ENCODE peak calls at places on chromosomes 16 and 17, in five cellular contexts. One of them, this sample, is unnamed.

GRCh38 chr16:30349695-30350094 is 5.4 kb downstream of the CD2BP2 start:
- DNase-seq in AG09309: no peak
- DNase-seq in activated CD4-positive, CD25-positive, alpha-beta regulatory T cell: no peak
- DNase-seq in activated T-cell treated with anti-CD3 and anti-CD28 coated beads, Interleukin-2, amount 50 U/mL, for 72 hours: no peak
- DNase-seq in stimulated activated CD4-positive, alpha-beta T cell treated with anti-CD3 and anti-CD28 coated beads, Interleukin-12 subunit alpha, Interleukin-12 subunit beta, amount 100 ng/mL, for 4 hours: no peak
- DNase-seq in this sample: no peak

GRCh38 chr16:70656065-70656711 is 9.8 kb downstream of the IL34 start:
- DNase-seq in AG09309: no peak
- DNase-seq in activated CD4-positive, CD25-positive, alpha-beta regulatory T cell: no peak
- DNase-seq in activated T-cell treated with anti-CD3 and anti-CD28 coated beads, Interleukin-2, amount 50 U/mL, for 72 hours: no peak
- DNase-seq in stimulated activated CD4-positive, alpha-beta T cell treated with anti-CD3 and anti-CD28 coated beads, Interleukin-12 subunit alpha, Interleukin-12 subunit beta, amount 100 ng/mL, for 4 hours: no peak
- DNase-seq in this sample: no peak

GRCh38 chr17:79861371-79862216 is 22.4 kb upstream of the CBX4 start:
- DNase-seq in AG09309: no peak
- DNase-seq in activated CD4-positive, CD25-positive, alpha-beta regulatory T cell: no peak
- DNase-seq in activated T-cell treated with anti-CD3 and anti-CD28 coated beads, Interleukin-2, amount 50 U/mL, for 72 hours: no peak
- DNase-seq in stimulated activated CD4-positive, alpha-beta T cell treated with anti-CD3 and anti-CD28 coated beads, Interleukin-12 subunit alpha, Interleukin-12 subunit beta, amount 100 ng/mL, for 4 hours: no peak
- DNase-seq in this sample: no peak

GRCh38 chr17:32161506-32162365 is 19.4 kb downstream of the RHOT1 start:
- DNase-seq in AG09309: peak
- DNase-seq in activated CD4-positive, CD25-positive, alpha-beta regulatory T cell: no peak
- DNase-seq in activated T-cell treated with anti-CD3 and anti-CD28 coated beads, Interleukin-2, amount 50 U/mL, for 72 hours: no peak
- DNase-seq in stimulated activated CD4-positive, alpha-beta T cell treated with anti-CD3 and anti-CD28 coated beads, Interleukin-12 subunit alpha, Interleukin-12 subunit beta, amount 100 ng/mL, for 4 hours: no peak
- DNase-seq in this sample: no peak

GRCh38 chr16:71885261-71885650 is 1.3 kb upstream of the ZNF821 start:
- DNase-seq in AG09309: no peak
- DNase-seq in activated CD4-positive, CD25-positive, alpha-beta regulatory T cell: no peak
- DNase-seq in activated T-cell treated with anti-CD3 and anti-CD28 coated beads, Interleukin-2, amount 50 U/mL, for 72 hours: no peak
- DNase-seq in stimulated activated CD4-positive, alpha-beta T cell treated with anti-CD3 and anti-CD28 coated beads, Interleukin-12 subunit alpha, Interleukin-12 subunit beta, amount 100 ng/mL, for 4 hours: no peak
- DNase-seq in this sample: no peak

GRCh38 chr16:14600164-14600563 is 29.9 kb downstream of the PARN start:
- DNase-seq in AG09309: no peak
- DNase-seq in activated CD4-positive, CD25-positive, alpha-beta regulatory T cell: no peak
- DNase-seq in activated T-cell treated with anti-CD3 and anti-CD28 coated beads, Interleukin-2, amount 50 U/mL, for 72 hours: no peak
- DNase-seq in stimulated activated CD4-positive, alpha-beta T cell treated with anti-CD3 and anti-CD28 coated beads, Interleukin-12 subunit alpha, Interleukin-12 subunit beta, amount 100 ng/mL, for 4 hours: no peak
- DNase-seq in this sample: no peak

GRCh38 chr16:11370084-11370931 is 25.0 kb downstream of the RMI2 start:
- DNase-seq in AG09309: no peak
- DNase-seq in activated CD4-positive, CD25-positive, alpha-beta regulatory T cell: no peak
- DNase-seq in activated T-cell treated with anti-CD3 and anti-CD28 coated beads, Interleukin-2, amount 50 U/mL, for 72 hours: no peak
- DNase-seq in stimulated activated CD4-positive, alpha-beta T cell treated with anti-CD3 and anti-CD28 coated beads, Interleukin-12 subunit alpha, Interleukin-12 subunit beta, amount 100 ng/mL, for 4 hours: no peak
- DNase-seq in this sample: no peak

GRCh38 chr17:42361781-42362186 is 26.5 kb downstream of the STAT3 start:
- DNase-seq in AG09309: no peak
- DNase-seq in activated CD4-positive, CD25-positive, alpha-beta regulatory T cell: no peak
- DNase-seq in activated T-cell treated with anti-CD3 and anti-CD28 coated beads, Interleukin-2, amount 50 U/mL, for 72 hours: peak
- DNase-seq in stimulated activated CD4-positive, alpha-beta T cell treated with anti-CD3 and anti-CD28 coated beads, Interleukin-12 subunit alpha, Interleukin-12 subunit beta, amount 100 ng/mL, for 4 hours: no peak
- DNase-seq in this sample: no peak

GRCh38 chr17:64547354-64547753 is 40.6 kb downstream of the CEP95 start:
- DNase-seq in AG09309: no peak
- DNase-seq in activated CD4-positive, CD25-positive, alpha-beta regulatory T cell: no peak
- DNase-seq in activated T-cell treated with anti-CD3 and anti-CD28 coated beads, Interleukin-2, amount 50 U/mL, for 72 hours: no peak
- DNase-seq in stimulated activated CD4-positive, alpha-beta T cell treated with anti-CD3 and anti-CD28 coated beads, Interleukin-12 subunit alpha, Interleukin-12 subunit beta, amount 100 ng/mL, for 4 hours: no peak
- DNase-seq in this sample: no peak

GRCh38 chr16:56684926-56685590 is 2.8 kb downstream of the MT1X start:
- DNase-seq in AG09309: no peak
- DNase-seq in activated CD4-positive, CD25-positive, alpha-beta regulatory T cell: no peak
- DNase-seq in activated T-cell treated with anti-CD3 and anti-CD28 coated beads, Interleukin-2, amount 50 U/mL, for 72 hours: no peak
- DNase-seq in stimulated activated CD4-positive, alpha-beta T cell treated with anti-CD3 and anti-CD28 coated beads, Interleukin-12 subunit alpha, Interleukin-12 subunit beta, amount 100 ng/mL, for 4 hours: no peak
- DNase-seq in this sample: no peak

GRCh38 chr16:26860506-26860905 is 206.2 kb upstream of the C16orf82 start:
- DNase-seq in AG09309: no peak
- DNase-seq in activated CD4-positive, CD25-positive, alpha-beta regulatory T cell: no peak
- DNase-seq in activated T-cell treated with anti-CD3 and anti-CD28 coated beads, Interleukin-2, amount 50 U/mL, for 72 hours: no peak
- DNase-seq in stimulated activated CD4-positive, alpha-beta T cell treated with anti-CD3 and anti-CD28 coated beads, Interleukin-12 subunit alpha, Interleukin-12 subunit beta, amount 100 ng/mL, for 4 hours: no peak
- DNase-seq in this sample: peak

GRCh38 chr16:66493490-66494401 is 56.2 kb downstream of the TK2 start:
- DNase-seq in AG09309: no peak
- DNase-seq in activated CD4-positive, CD25-positive, alpha-beta regulatory T cell: no peak
- DNase-seq in activated T-cell treated with anti-CD3 and anti-CD28 coated beads, Interleukin-2, amount 50 U/mL, for 72 hours: no peak
- DNase-seq in stimulated activated CD4-positive, alpha-beta T cell treated with anti-CD3 and anti-CD28 coated beads, Interleukin-12 subunit alpha, Interleukin-12 subunit beta, amount 100 ng/mL, for 4 hours: no peak
- DNase-seq in this sample: no peak

GRCh38 chr16:10561425-10561824 is 19.0 kb downstream of the EMP2 start:
- DNase-seq in AG09309: no peak
- DNase-seq in activated CD4-positive, CD25-positive, alpha-beta regulatory T cell: no peak
- DNase-seq in activated T-cell treated with anti-CD3 and anti-CD28 coated beads, Interleukin-2, amount 50 U/mL, for 72 hours: no peak
- DNase-seq in stimulated activated CD4-positive, alpha-beta T cell treated with anti-CD3 and anti-CD28 coated beads, Interleukin-12 subunit alpha, Interleukin-12 subunit beta, amount 100 ng/mL, for 4 hours: no peak
- DNase-seq in this sample: no peak

GRCh38 chr16:46549477-46549876 is 71.7 kb downstream of the SHCBP1 start:
- DNase-seq in AG09309: no peak
- DNase-seq in activated CD4-positive, CD25-positive, alpha-beta regulatory T cell: no peak
- DNase-seq in activated T-cell treated with anti-CD3 and anti-CD28 coated beads, Interleukin-2, amount 50 U/mL, for 72 hours: no peak
- DNase-seq in stimulated activated CD4-positive, alpha-beta T cell treated with anti-CD3 and anti-CD28 coated beads, Interleukin-12 subunit alpha, Interleukin-12 subunit beta, amount 100 ng/mL, for 4 hours: no peak
- DNase-seq in this sample: no peak

GRCh38 chr17:32393904-32394303 is 43.9 kb downstream of the ZNF207 start:
- DNase-seq in AG09309: no peak
- DNase-seq in activated CD4-positive, CD25-positive, alpha-beta regulatory T cell: no peak
- DNase-seq in activated T-cell treated with anti-CD3 and anti-CD28 coated beads, Interleukin-2, amount 50 U/mL, for 72 hours: no peak
- DNase-seq in stimulated activated CD4-positive, alpha-beta T cell treated with anti-CD3 and anti-CD28 coated beads, Interleukin-12 subunit alpha, Interleukin-12 subunit beta, amount 100 ng/mL, for 4 hours: no peak
- DNase-seq in this sample: no peak

GRCh38 chr17:19946921-19947320 is 30.7 kb downstream of the AKAP10 start:
- DNase-seq in AG09309: no peak
- DNase-seq in activated CD4-positive, CD25-positive, alpha-beta regulatory T cell: no peak
- DNase-seq in activated T-cell treated with anti-CD3 and anti-CD28 coated beads, Interleukin-2, amount 50 U/mL, for 72 hours: no peak
- DNase-seq in stimulated activated CD4-positive, alpha-beta T cell treated with anti-CD3 and anti-CD28 coated beads, Interleukin-12 subunit alpha, Interleukin-12 subunit beta, amount 100 ng/mL, for 4 hours: no peak
- DNase-seq in this sample: no peak

GRCh38 chr16:12898556-12898955 is 2.8 kb upstream of the SHISA9 start:
- DNase-seq in AG09309: no peak
- DNase-seq in activated CD4-positive, CD25-positive, alpha-beta regulatory T cell: no peak
- DNase-seq in activated T-cell treated with anti-CD3 and anti-CD28 coated beads, Interleukin-2, amount 50 U/mL, for 72 hours: no peak
- DNase-seq in stimulated activated CD4-positive, alpha-beta T cell treated with anti-CD3 and anti-CD28 coated beads, Interleukin-12 subunit alpha, Interleukin-12 subunit beta, amount 100 ng/mL, for 4 hours: no peak
- DNase-seq in this sample: no peak

GRCh38 chr17:58759522-58759921 is 3.9 kb downstream of the PPM1E start:
- DNase-seq in AG09309: no peak
- DNase-seq in activated CD4-positive, CD25-positive, alpha-beta regulatory T cell: no peak
- DNase-seq in activated T-cell treated with anti-CD3 and anti-CD28 coated beads, Interleukin-2, amount 50 U/mL, for 72 hours: no peak
- DNase-seq in stimulated activated CD4-positive, alpha-beta T cell treated with anti-CD3 and anti-CD28 coated beads, Interleukin-12 subunit alpha, Interleukin-12 subunit beta, amount 100 ng/mL, for 4 hours: no peak
- DNase-seq in this sample: no peak

GRCh38 chr17:32323784-32324590 is 18.0 kb downstream of the C17orf75 start:
- DNase-seq in AG09309: no peak
- DNase-seq in activated CD4-positive, CD25-positive, alpha-beta regulatory T cell: no peak
- DNase-seq in activated T-cell treated with anti-CD3 and anti-CD28 coated beads, Interleukin-2, amount 50 U/mL, for 72 hours: peak
- DNase-seq in stimulated activated CD4-positive, alpha-beta T cell treated with anti-CD3 and anti-CD28 coated beads, Interleukin-12 subunit alpha, Interleukin-12 subunit beta, amount 100 ng/mL, for 4 hours: no peak
- DNase-seq in this sample: no peak

GRCh38 chr16:86457621-86458456 is 52.5 kb upstream of the FOXF1 start:
- DNase-seq in AG09309: peak
- DNase-seq in activated CD4-positive, CD25-positive, alpha-beta regulatory T cell: no peak
- DNase-seq in activated T-cell treated with anti-CD3 and anti-CD28 coated beads, Interleukin-2, amount 50 U/mL, for 72 hours: no peak
- DNase-seq in stimulated activated CD4-positive, alpha-beta T cell treated with anti-CD3 and anti-CD28 coated beads, Interleukin-12 subunit alpha, Interleukin-12 subunit beta, amount 100 ng/mL, for 4 hours: no peak
- DNase-seq in this sample: no peak

This sample was measured in type B pancreatic cell.